ENCODE peak calls at places on chromosome 1, in four cellular contexts. K is A549, R is HepG2, A is GM12878. S is an unnamed sample.

GRCh38 chr1:81437649-81438048 is 363.1 kb upstream of the ADGRL2 start:
- DNase-seq in K (no peak), R (no peak), A (peak), S (no peak)

GRCh38 chr1:247177755-247178154 is 5.9 kb upstream of the ZNF124 start:
- DNase-seq in K (no peak), R (no peak), A (no peak), S (no peak)

GRCh38 chr1:209046935-209047334 is 536.6 kb upstream of the CAMK1G start:
- DNase-seq in K (no peak), R (no peak), A (no peak), S (no peak)

GRCh38 chr1:225494789-225495359 is 67.0 kb upstream of the LBR start:
- DNase-seq in K (no peak), R (no peak), A (no peak), S (no peak)

GRCh38 chr1:189623336-189623735 is 854.3 kb downstream of the BRINP3 start:
- DNase-seq in K (no peak), R (no peak), A (no peak), S (no peak)

GRCh38 chr1:30888391-30888790 is 20.2 kb downstream of the SDC3 start:
- DNase-seq in K (no peak), R (no peak), A (no peak), S (no peak)

GRCh38 chr1:198363752-198364151 is 176.7 kb downstream of the ATP6V1G3 start:
- DNase-seq in K (no peak), R (no peak), A (no peak), S (no peak)

GRCh38 chr1:226438007-226438406 is 30.1 kb upstream of the PARP1 start:
- DNase-seq in K (peak), R (peak), A (no peak), S (no peak)

GRCh38 chr1:222697858-222698257 is 14.4 kb downstream of the AIDA start:
- DNase-seq in K (no peak), R (no peak), A (no peak), S (no peak)

GRCh38 chr1:85743814-85744213 is 35.6 kb upstream of the ZNHIT6 start:
- DNase-seq in K (no peak), R (no peak), A (no peak), S (no peak)

GRCh38 chr1:1081311-1082238 is 7.5 kb upstream of the RNF223 start:
- DNase-seq in K (no peak), R (no peak), A (no peak), S (no peak)

GRCh38 chr1:14842361-14842760 is 243.9 kb downstream of the KAZN start:
- DNase-seq in K (no peak), R (no peak), A (no peak), S (no peak)

GRCh38 chr1:65558215-65558614 is 137.7 kb downstream of the LEPR start:
- DNase-seq in K (no peak), R (no peak), A (no peak), S (no peak)

GRCh38 chr1:98458514-98459259 is 202.8 kb upstream of the SNX7 start:
- DNase-seq in K (no peak), R (peak), A (no peak), S (no peak)

GRCh38 chr1:150061632-150062101 is 5.9 kb upstream of the VPS45 start:
- DNase-seq in K (peak), R (no peak), A (no peak), S (no peak)

GRCh38 chr1:10693497-10694273 is 102.8 kb downstream of the CASZ1 start:
- DNase-seq in K (no peak), R (no peak), A (no peak), S (peak)

DNA sequence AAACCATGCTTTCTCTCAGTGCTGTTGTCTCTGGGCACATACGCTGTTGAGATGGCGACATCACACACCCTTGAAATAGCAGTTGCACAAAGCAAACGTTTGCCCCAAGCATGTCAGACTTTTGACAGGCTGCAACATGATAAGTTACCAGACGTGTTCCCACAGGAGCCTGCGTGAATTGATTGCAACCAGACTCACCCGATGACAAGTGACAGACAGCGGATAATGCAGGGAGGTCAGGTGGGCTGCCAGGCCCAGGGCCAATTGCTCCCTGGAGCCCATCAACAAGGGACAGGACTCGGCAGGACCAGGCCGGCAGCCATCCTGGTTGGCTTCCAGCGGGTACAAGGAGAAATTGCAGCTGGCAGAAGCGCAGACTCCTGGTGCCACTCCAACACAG is 310.8 kb downstream of the SIPA1L2 start:
- DNase-seq in K (no peak), R (no peak), A (no peak), S (no peak)
- TF ChIP-seq ESRRA in K (no peak), R (no peak), A (no peak), S (no peak)

DNA sequence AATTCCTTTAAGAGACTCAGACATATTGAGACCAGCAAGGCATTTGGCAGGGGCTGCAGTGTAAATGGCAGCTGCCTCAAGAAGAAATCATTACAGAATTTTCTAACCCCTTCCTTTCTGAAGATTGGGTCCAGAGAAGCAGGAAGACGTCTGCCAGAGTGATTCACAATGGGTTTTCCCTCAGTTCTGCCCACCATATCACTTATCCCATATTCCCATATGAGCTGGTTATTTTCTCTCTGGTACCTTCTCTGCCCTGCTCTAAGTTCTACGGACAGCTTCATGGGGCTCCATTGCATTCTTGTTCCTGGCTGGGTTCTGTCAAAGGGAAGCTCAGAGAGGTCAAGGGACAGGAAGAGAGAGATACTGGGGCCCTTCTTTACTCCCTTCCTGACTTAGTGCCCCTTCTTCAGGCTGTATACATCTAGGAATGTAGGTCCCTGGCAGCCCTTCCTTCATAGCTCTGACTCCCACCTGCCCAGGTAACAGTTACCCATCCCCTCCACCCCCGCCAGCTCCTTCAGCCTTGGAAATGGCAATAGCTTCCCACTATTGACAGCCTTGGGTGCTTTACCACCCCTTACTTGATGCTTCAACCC is 420.6 kb upstream of the DAB1 start:
- DNase-seq in K (no peak), R (no peak), A (no peak), S (no peak)
- H3K4me2 ChIP-seq in K (no peak), R (no peak), A (no peak), S (no peak)

GRCh38 chr1:5891736-5892135 is 100.5 kb downstream of the NPHP4 start:
- DNase-seq in K (no peak), R (no peak), A (no peak), S (no peak)
- TF ChIP-seq ESRRA in K (no peak), R (no peak), A (no peak), S (no peak)

DNA sequence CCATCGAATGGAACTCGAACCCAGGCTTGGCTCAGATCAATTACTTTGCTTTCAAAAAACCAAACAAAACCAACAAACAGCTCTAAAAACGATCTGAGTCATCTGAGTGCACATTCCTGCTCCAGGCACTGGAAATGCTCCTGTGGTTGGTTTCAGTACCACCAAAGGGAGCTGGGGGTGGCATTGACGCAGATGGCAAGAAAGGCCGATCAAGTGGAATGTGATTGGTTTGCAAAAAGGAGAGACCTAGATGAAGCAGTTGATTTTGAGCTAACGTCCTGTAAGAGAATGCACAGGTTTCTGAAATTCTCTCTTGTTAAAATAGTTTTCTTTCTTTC is 39.5 kb downstream of the PIK3CD start:
- DNase-seq in K (no peak), R (no peak), A (no peak), S (no peak)
- H3K4me2 ChIP-seq in K (peak), R (peak), A (no peak), S (no peak)